ENCODE peak calls at places on chromosomes 1 and 21, in six cellular contexts. Y is GM12865, M is iPS DF 6.9, L is right cardiac atrium, Z is IMR-90, T is ovary. O is an unnamed sample.

GRCh38 chr1:54016343-54017282 is 1.4 kb downstream of the LDLRAD1 start:
- DNase-seq in Y (no peak), M (no peak), L (no peak), Z (peak), T (no peak), O (no peak)

GRCh38 chr1:66464802-66465201 is 69.2 kb upstream of the SGIP1 start:
- DNase-seq in Y (no peak), M (no peak), L (no peak), Z (peak), T (no peak), O (no peak)

GRCh38 chr1:209621329-209621728 is 30.9 kb downstream of the LAMB3 start:
- DNase-seq in Y (no peak), M (no peak), L (no peak), Z (no peak), T (peak), O (no peak)

GRCh38 chr1:35539073-35539823 is 18.0 kb downstream of the KIAA0319L start:
- DNase-seq in Y (peak), M (no peak), L (no peak), Z (no peak), T (no peak), O (no peak)

GRCh38 chr1:198205021-198205684 is 48.4 kb downstream of the NEK7 start:
- DNase-seq in Y (no peak), M (no peak), L (peak), Z (peak), T (no peak), O (no peak)

GRCh38 chr1:92291372-92291999 is 7.3 kb downstream of the GLMN start:
- DNase-seq in Y (peak), M (peak), L (no peak), Z (peak), T (no peak), O (no peak)

GRCh38 chr1:221667504-221667903 is 74.4 kb downstream of the DUSP10 start:
- DNase-seq in Y (peak), M (no peak), L (no peak), Z (peak), T (no peak), O (no peak)

GRCh38 chr1:44631647-44632510 is 42.4 kb downstream of the TMEM53 start:
- DNase-seq in Y (peak), M (no peak), L (peak), Z (peak), T (peak), O (peak)

GRCh38 chr21:28884481-28884880 is 108.2 kb downstream of the LTN1 start:
- DNase-seq in Y (peak), M (no peak), L (no peak), Z (peak), T (no peak), O (no peak)

GRCh38 chr1:178055093-178055492 is 38.8 kb upstream of the RASAL2 start:
- DNase-seq in Y (no peak), M (no peak), L (peak), Z (no peak), T (no peak), O (peak)

GRCh38 chr1:233627376-233627775 is 13.5 kb downstream of the KCNK1 start:
- DNase-seq in Y (peak), M (no peak), L (no peak), Z (no peak), T (no peak), O (no peak)

GRCh38 chr1:234963180-234963903 is 165.3 kb downstream of the TOMM20 start:
- DNase-seq in Y (peak), M (no peak), L (peak), Z (peak), T (peak), O (peak)

GRCh38 chr21:45041351-45041805 is 33.0 kb upstream of the ADARB1 start:
- DNase-seq in Y (no peak), M (no peak), L (peak), Z (peak), T (peak), O (peak)

GRCh38 chr1:101262060-101262459 is 25.2 kb downstream of the S1PR1 start:
- DNase-seq in Y (no peak), M (no peak), L (no peak), Z (no peak), T (no peak), O (no peak)

GRCh38 chr1:9322845-9323244 is 30.2 kb downstream of the SPSB1 start:
- DNase-seq in Y (no peak), M (no peak), L (peak), Z (no peak), T (no peak), O (no peak)

GRCh38 chr1:234683856-234684632 is 74.1 kb upstream of the IRF2BP2 start:
- DNase-seq in Y (no peak), M (peak), L (peak), Z (peak), T (peak), O (peak)

GRCh38 chr1:168732736-168733135 is 3.7 kb upstream of the DPT start:
- DNase-seq in Y (no peak), M (no peak), L (no peak), Z (no peak), T (no peak), O (no peak)

GRCh38 chr1:187051618-187052232 is 223.0 kb downstream of the PLA2G4A start:
- DNase-seq in Y (peak), M (peak), L (no peak), Z (peak), T (no peak), O (no peak)

GRCh38 chr1:51491166-51491981 is 27.7 kb downstream of the EPS15 start:
- DNase-seq in Y (peak), M (no peak), L (no peak), Z (no peak), T (no peak), O (no peak)

GRCh38 chr1:53381790-53382401 is 54.0 kb upstream of the LRP8 start:
- DNase-seq in Y (no peak), M (no peak), L (no peak), Z (peak), T (no peak), O (no peak)

GRCh38 chr1:167052389-167052788 is 37.8 kb downstream of the GPA33 start:
- DNase-seq in Y (no peak), M (no peak), L (no peak), Z (no peak), T (no peak), O (no peak)

GRCh38 chr1:31371121-31371520 is 1.8 kb downstream of the FABP3 start:
- DNase-seq in Y (no peak), M (no peak), L (no peak), Z (no peak), T (no peak), O (no peak)

GRCh38 chr1:31372961-31373896 is at the start of gene FABP3:
- DNase-seq in Y (no peak), M (peak), L (peak), Z (peak), T (peak), O (peak)

GRCh38 chr1:31373897-31374486 is 1.1 kb upstream of the FABP3 start:
- DNase-seq in Y (no peak), M (no peak), L (no peak), Z (no peak), T (no peak), O (no peak)

GRCh38 chr1:31371560-31371959 is 1.3 kb downstream of the FABP3 start:
- DNase-seq in Y (no peak), M (no peak), L (no peak), Z (no peak), T (peak), O (peak)

GRCh38 chr1:31372051-31372450 is 825 bp downstream of the FABP3 start:
- DNase-seq in Y (no peak), M (no peak), L (no peak), Z (no peak), T (no peak), O (no peak)
- H3K4me3 ChIP-seq in Y (no peak), M (no peak), L (peak), Z (no peak), T (no peak), O (peak)

DNA sequence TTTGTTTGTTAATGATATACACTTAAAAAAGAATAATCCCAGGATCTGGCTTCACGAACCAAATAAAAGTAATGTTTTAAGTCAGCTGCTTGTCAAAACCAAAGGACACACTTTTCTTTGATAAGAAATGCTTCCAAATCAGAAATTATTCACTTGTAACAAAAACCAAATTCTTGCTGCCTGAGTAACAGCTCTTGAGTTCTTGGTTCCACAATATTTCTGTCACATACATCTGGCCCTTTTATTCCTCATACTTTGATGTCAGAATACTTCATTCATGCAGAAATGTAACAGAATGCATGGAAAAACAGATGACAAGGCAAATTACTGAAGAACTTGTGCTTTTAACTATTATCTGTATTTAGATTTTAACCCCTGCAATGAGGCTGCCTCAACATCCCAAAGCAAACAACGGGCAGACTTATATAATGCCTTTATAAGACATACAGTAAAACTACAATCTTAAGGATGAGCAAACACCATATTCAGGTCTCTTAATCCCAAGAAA is 1.5 kb downstream of the VAMP4 start:
- DNase-seq in Y (no peak), M (no peak), L (no peak), Z (peak), T (no peak), O (no peak)
- H3K4me3 ChIP-seq in Y (peak), M (no peak), L (peak), Z (peak), T (no peak), O (peak)

GRCh38 chr21:42108941-42109340 is 37.8 kb downstream of the UMODL1 start:
- DNase-seq in Y (no peak), M (no peak), L (peak), Z (no peak), T (no peak), O (no peak)
- H3K4me3 ChIP-seq in Y (no peak), M (no peak), L (no peak), Z (no peak), T (no peak), O (no peak)

GRCh38 chr1:22737374-22738068 is 26.9 kb downstream of the EPHB2 start:
- DNase-seq in Y (no peak), M (no peak), L (no peak), Z (no peak), T (no peak), O (no peak)
- H3K4me3 ChIP-seq in Y (no peak), M (no peak), L (no peak), Z (no peak), T (no peak), O (no peak)

DNA sequence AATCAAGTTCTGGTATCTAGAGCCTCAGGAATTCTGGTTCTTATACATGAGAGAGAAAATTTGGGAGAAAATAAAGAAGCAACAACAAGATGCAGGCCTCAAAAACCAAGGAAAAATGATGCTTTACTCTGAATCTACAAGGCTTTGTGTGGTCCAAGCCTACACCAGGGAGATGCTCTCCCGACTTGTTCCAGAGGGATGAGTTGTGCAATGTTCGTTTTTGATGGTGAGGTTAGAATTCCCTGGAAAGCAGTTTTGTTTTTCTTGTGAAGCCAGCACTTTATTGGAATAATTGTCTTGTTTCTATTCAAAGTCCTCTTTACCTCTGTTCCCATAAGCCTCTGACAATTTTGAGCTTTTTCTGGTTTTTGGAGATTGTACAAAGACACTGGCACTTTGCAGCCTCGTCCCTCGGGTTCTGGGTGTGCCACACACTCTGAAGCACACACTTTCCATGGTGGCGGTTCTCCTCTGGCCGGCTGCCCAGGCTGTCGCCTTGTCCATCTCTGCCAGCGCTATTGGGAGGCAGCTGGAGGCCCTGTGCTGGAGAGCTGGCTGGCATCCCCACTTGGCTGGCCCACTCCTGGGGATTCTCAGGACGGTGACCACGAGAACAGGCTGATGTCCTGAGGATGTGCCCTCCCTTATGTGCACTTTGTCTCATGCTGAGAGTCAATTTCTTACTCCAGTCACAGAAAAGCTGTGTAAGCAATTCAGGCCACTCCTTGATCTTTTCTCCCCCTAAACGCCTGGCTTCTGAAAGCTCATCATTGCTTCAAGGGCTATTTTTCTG is 70.2 kb downstream of the EDEM3 start:
- DNase-seq in Y (no peak), M (no peak), L (peak), Z (no peak), T (no peak), O (peak)
- H3K4me3 ChIP-seq in Y (no peak), M (no peak), L (no peak), Z (no peak), T (no peak), O (no peak)

DNA sequence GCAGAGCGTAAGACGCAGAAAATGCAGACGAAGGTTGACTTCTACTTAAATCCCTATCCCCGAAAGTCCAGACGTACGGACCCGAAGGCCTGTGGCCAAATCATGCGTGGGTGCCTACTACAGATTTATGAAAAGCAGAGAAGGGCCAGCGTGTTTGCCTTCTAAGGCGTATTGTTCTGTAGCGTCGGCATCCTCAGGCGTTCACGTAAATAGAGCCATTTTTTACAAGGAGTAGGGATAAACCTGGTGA is 241 bp upstream of the GIPC2 start:
- DNase-seq in Y (no peak), M (no peak), L (no peak), Z (no peak), T (no peak), O (no peak)
- H3K4me3 ChIP-seq in Y (no peak), M (peak), L (peak), Z (no peak), T (peak), O (peak)

GRCh38 chr1:232627171-232627570 is 2.8 kb downstream of the SIPA1L2 start:
- DNase-seq in Y (no peak), M (no peak), L (no peak), Z (no peak), T (no peak), O (no peak)
- H3K4me3 ChIP-seq in Y (no peak), M (no peak), L (peak), Z (no peak), T (no peak), O (no peak)

O was measured in tibial artery.